ENCODE peak calls at places on chromosome 17, in ten cellular contexts. One of them, this sample, is unnamed.

GRCh38 chr17:72502940-72503341 is 382.1 kb downstream of the SOX9 start:
- DNase-seq in breast epithelium: no peak
- DNase-seq in hippocampal formation: no peak
- DNase-seq in NAMALWA: no peak
- DNase-seq in anterior cingulate cortex: no peak
- DNase-seq in ureter: no peak
- DNase-seq in HEK293T: no peak
- DNase-seq in kidney tubule cell: no peak
- DNase-seq in SW 1271: no peak
- DNase-seq in omental fat pad: no peak
- DNase-seq in this sample: no peak

GRCh38 chr17:2867441-2868424 is 71.5 kb downstream of the RAP1GAP2 start:
- DNase-seq in HEK293T: no peak
- DNase-seq in ureter: no peak
- DNase-seq in anterior cingulate cortex: no peak
- DNase-seq in omental fat pad: no peak
- DNase-seq in NAMALWA: no peak
- DNase-seq in SW 1271: no peak
- DNase-seq in kidney tubule cell: peak
- DNase-seq in breast epithelium: no peak
- DNase-seq in hippocampal formation: no peak
- DNase-seq in this sample: no peak

GRCh38 chr17:67353929-67354557 is 12.3 kb downstream of the PSMD12 start:
- DNase-seq in anterior cingulate cortex: no peak
- DNase-seq in HEK293T: no peak
- DNase-seq in SW 1271: no peak
- DNase-seq in kidney tubule cell: no peak
- DNase-seq in ureter: no peak
- DNase-seq in NAMALWA: no peak
- DNase-seq in breast epithelium: no peak
- DNase-seq in hippocampal formation: no peak
- DNase-seq in omental fat pad: no peak
- DNase-seq in this sample: no peak

GRCh38 chr17:81493198-81494038 is 19.2 kb downstream of the ACTG1 start:
- DNase-seq in HEK293T: no peak
- DNase-seq in kidney tubule cell: no peak
- DNase-seq in ureter: no peak
- DNase-seq in breast epithelium: no peak
- DNase-seq in NAMALWA: no peak
- DNase-seq in SW 1271: no peak
- DNase-seq in anterior cingulate cortex: no peak
- DNase-seq in hippocampal formation: no peak
- DNase-seq in omental fat pad: no peak
- DNase-seq in this sample: no peak

GRCh38 chr17:72569193-72569946 is 448.6 kb downstream of the SOX9 start:
- DNase-seq in breast epithelium: no peak
- DNase-seq in hippocampal formation: no peak
- DNase-seq in anterior cingulate cortex: no peak
- DNase-seq in omental fat pad: no peak
- DNase-seq in ureter: no peak
- DNase-seq in SW 1271: no peak
- DNase-seq in NAMALWA: no peak
- DNase-seq in kidney tubule cell: no peak
- DNase-seq in HEK293T: no peak
- DNase-seq in this sample: peak

GRCh38 chr17:54849660-54850059 is 51.0 kb upstream of the TOM1L1 start:
- DNase-seq in SW 1271: no peak
- DNase-seq in ureter: no peak
- DNase-seq in anterior cingulate cortex: no peak
- DNase-seq in HEK293T: no peak
- DNase-seq in omental fat pad: no peak
- DNase-seq in breast epithelium: no peak
- DNase-seq in kidney tubule cell: no peak
- DNase-seq in hippocampal formation: no peak
- DNase-seq in NAMALWA: no peak
- DNase-seq in this sample: no peak

GRCh38 chr17:49880291-49881053 is 32.6 kb upstream of the TAC4 start:
- DNase-seq in SW 1271: peak
- DNase-seq in HEK293T: peak
- DNase-seq in breast epithelium: peak
- DNase-seq in omental fat pad: peak
- DNase-seq in hippocampal formation: peak
- DNase-seq in kidney tubule cell: peak
- DNase-seq in anterior cingulate cortex: peak
- DNase-seq in NAMALWA: peak
- DNase-seq in ureter: peak
- DNase-seq in this sample: peak

GRCh38 chr17:64129515-64129764 is 504 bp downstream of the ERN1 start:
- DNase-seq in NAMALWA: peak
- DNase-seq in anterior cingulate cortex: no peak
- DNase-seq in SW 1271: no peak
- DNase-seq in HEK293T: peak
- DNase-seq in omental fat pad: no peak
- DNase-seq in ureter: no peak
- DNase-seq in kidney tubule cell: no peak
- DNase-seq in breast epithelium: no peak
- DNase-seq in hippocampal formation: no peak
- DNase-seq in this sample: no peak

GRCh38 chr17:21396237-21396636 is 20.1 kb downstream of the KCNJ12 start:
- DNase-seq in hippocampal formation: no peak
- DNase-seq in ureter: no peak
- DNase-seq in kidney tubule cell: no peak
- DNase-seq in anterior cingulate cortex: no peak
- DNase-seq in HEK293T: no peak
- DNase-seq in breast epithelium: no peak
- DNase-seq in NAMALWA: no peak
- DNase-seq in omental fat pad: no peak
- DNase-seq in SW 1271: no peak
- DNase-seq in this sample: no peak

GRCh38 chr17:59329558-59330313 is 1.7 kb upstream of the YPEL2 start:
- DNase-seq in anterior cingulate cortex: peak
- DNase-seq in hippocampal formation: peak
- DNase-seq in breast epithelium: no peak
- DNase-seq in SW 1271: no peak
- DNase-seq in NAMALWA: peak
- DNase-seq in omental fat pad: no peak
- DNase-seq in ureter: peak
- DNase-seq in kidney tubule cell: peak
- DNase-seq in HEK293T: peak
- DNase-seq in this sample: peak

GRCh38 chr17:68450391-68450790 is 6.9 kb downstream of the WIPI1 start:
- DNase-seq in breast epithelium: no peak
- DNase-seq in ureter: no peak
- DNase-seq in omental fat pad: no peak
- DNase-seq in hippocampal formation: no peak
- DNase-seq in kidney tubule cell: no peak
- DNase-seq in anterior cingulate cortex: no peak
- DNase-seq in SW 1271: no peak
- DNase-seq in HEK293T: no peak
- DNase-seq in NAMALWA: no peak
- DNase-seq in this sample: no peak